ENCODE peak calls at places on chromosomes 6 and 20, in four cellular contexts. V is A549, D is HL-60, S is K562. I is an unnamed sample.

GRCh38 chr6:158654498-158654897 is 4.6 kb downstream of the SYTL3 start:
- DNase-seq in V (no peak), D (peak; percentile 66), S (no peak), I (no peak)

GRCh38 chr6:126890055-126890454 is 228.4 kb upstream of the RSPO3 start:
- DNase-seq in D (no peak), V (no peak), S (peak; percentile 10), I (no peak)

GRCh38 chr20:31715766-31716165 is 6.9 kb downstream of the BCL2L1 start:
- DNase-seq in V (no peak), S (no peak), D (no peak), I (no peak)

GRCh38 chr6:74368746-74369145 is 672.7 kb downstream of the CD109 start:
- DNase-seq in S (no peak), D (no peak), V (no peak), I (no peak)

GRCh38 chr6:63477422-63478040 is 94.7 kb upstream of the LOC128125822 start:
- DNase-seq in S (no peak), D (no peak), V (peak; percentile 53), I (no peak)

GRCh38 chr20:52972965-52973819 is 1.0 kb downstream of the TSHZ2 start:
- DNase-seq in V (no peak), D (no peak), S (no peak), I (peak; percentile 73)

GRCh38 chr6:74964871-74965441 is 240.9 kb downstream of the COL12A1 start:
- DNase-seq in V (no peak), S (no peak), D (no peak), I (peak; percentile 16)

GRCh38 chr6:33628401-33628964 is 7.4 kb downstream of the ITPR3 start:
- DNase-seq in V (no peak), D (no peak), S (no peak), I (no peak)

GRCh38 chr6:90179190-90180169 is 117.2 kb downstream of the BACH2 start:
- DNase-seq in V (no peak), D (no peak), S (no peak), I (peak; percentile 68)
- TF ChIP-seq CTCF in V (peak; percentile 12), D (no peak), S (peak; percentile 41), I (peak; percentile 47)

DNA sequence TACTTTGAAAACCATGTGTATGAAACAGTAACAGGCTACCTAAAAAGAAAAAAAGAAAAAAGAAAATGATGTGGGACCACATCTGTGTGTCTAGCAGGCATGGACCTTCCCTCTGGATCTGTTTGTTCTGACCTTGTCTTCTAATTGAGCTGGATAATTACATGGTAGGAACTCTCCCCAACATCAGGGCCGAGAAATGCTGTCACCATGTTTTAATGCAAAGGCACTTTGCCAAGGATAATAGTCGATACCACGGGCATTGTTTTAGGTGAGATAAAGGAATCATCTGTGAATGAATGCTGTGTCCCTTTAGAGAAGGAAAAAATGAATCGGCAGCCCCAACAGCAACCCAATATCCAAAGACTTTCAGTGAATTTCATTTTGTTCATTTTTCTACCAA is 149.1 kb downstream of the ZDHHC14 start:
- DNase-seq in V (no peak), D (no peak), S (no peak), I (no peak)
- TF ChIP-seq REST in V (no peak), D (no peak), S (no peak), I (no peak)

DNA sequence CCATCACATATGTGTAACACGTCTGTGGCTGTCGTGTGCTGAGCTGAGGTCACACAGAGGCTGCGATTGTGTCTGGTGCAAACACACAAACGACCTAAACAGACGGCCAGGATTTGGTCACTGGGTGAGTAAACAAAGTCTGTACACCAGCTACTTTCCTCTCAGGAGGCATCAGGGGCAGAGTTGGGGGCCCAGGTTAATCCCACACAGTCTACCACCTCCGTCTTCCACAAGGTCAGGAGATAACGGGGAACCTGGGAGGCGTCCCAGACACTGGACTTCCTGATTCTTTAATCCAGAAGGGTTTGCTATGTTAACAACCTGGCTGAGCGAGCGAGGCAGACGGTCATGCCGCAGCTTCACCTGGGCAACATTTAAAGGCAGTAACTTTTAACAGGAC is 1.5 kb downstream of the DACT2 start:
- DNase-seq in D (no peak), V (no peak), S (no peak), I (no peak)
- H3K4me3 ChIP-seq in D (no peak overlapping the region), V (no peak overlapping the region), S (no peak overlapping the region), I (peak overlapping the region; percentile 68)

DNA sequence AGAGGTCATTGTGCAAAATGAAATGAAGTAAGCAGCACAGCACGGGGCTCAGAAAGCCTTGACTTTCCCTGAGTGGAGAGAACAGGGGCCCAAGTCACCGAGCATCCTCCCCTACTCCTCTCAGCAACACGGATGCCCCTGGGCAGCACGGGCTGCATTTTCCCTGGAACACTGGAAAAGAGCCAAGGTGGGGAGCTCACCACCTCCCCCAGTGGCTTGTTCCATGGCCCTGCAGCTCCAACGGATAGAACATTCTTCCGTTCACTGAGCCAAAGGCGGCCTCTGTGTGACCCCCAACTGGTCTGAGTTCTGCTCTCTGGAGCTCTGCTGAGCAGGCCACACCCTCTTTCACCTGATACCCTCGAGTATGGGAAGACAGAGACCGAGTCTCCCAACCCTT is 20.8 kb upstream of the EMILIN3 start:
- DNase-seq in S (peak; percentile 39), V (no peak), D (no peak), I (peak; percentile 77)
- TF ChIP-seq CTCF in S (no peak), V (no peak), D (no peak), I (peak; percentile 7)

GRCh38 chr20:17768267-17768666 is 68.5 kb downstream of the BANF2 start:
- DNase-seq in S (no peak), D (no peak), V (no peak), I (no peak)
- TF ChIP-seq REST in S (no peak), D (no peak), V (no peak), I (no peak)

DNA sequence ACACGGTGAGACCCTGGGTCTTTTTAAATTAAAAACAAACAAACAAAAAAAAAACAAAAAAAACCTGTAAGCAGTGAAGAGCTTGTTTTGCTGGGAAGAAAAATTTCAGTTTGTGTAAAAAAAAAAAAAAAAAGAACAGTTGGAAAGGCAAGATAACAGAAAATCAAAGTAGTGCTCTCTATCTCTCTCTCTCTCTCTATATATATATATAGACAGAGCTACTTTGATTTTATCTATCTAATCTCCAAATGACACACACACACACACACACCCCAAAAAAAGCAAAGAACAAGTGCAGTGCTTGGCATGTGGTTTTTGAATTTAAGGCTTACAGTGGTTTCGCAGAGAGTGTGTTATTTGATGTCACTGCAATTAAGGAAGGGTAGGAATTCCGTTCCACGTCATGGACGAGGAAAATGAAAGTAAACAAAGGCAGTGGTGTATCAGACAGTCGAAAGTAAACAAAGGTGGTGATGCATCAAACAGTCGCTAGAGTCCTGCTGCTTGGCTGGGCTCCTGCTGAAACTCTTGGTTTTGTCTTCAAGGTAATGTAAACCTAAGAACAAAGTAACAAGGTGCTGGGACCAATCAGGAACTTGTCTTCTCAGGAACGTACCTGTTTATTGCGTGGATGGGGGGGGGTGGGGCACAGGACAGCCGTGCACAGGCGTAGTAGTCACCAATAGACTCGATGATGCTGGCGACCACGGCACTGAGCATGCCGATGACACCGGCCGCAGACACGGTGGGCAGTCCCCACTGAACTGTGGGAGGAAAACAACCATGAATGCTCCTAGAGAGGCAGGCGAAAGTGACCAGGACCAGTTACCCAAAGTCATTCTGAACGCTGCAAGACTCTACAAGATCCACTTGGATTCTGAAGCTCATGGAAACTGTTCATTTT is 131.8 kb downstream of the SLC23A2 start:
- DNase-seq in S (no peak), D (no peak), V (peak; percentile 83), I (peak; percentile 45)
- H3K4me3 ChIP-seq in S (no peak overlapping the region), D (no peak overlapping the region), V (peak overlapping the region; percentile 30), I (no peak overlapping the region)

GRCh38 chr20:42046686-42047085 is 428.5 kb upstream of the CHD6 start:
- DNase-seq in V (no peak), D (no peak), S (no peak), I (no peak)

GRCh38 chr20:42043921-42044320 is 425.7 kb upstream of the CHD6 start:
- DNase-seq in V (no peak), S (no peak), D (no peak), I (no peak)

GRCh38 chr20:42041000-42041565 is 422.9 kb upstream of the CHD6 start:
- DNase-seq in D (no peak), S (peak; percentile 12), V (no peak), I (no peak)
- TF ChIP-seq CTCF in D (no peak), S (peak; percentile 32), V (no peak), I (no peak)

DNA sequence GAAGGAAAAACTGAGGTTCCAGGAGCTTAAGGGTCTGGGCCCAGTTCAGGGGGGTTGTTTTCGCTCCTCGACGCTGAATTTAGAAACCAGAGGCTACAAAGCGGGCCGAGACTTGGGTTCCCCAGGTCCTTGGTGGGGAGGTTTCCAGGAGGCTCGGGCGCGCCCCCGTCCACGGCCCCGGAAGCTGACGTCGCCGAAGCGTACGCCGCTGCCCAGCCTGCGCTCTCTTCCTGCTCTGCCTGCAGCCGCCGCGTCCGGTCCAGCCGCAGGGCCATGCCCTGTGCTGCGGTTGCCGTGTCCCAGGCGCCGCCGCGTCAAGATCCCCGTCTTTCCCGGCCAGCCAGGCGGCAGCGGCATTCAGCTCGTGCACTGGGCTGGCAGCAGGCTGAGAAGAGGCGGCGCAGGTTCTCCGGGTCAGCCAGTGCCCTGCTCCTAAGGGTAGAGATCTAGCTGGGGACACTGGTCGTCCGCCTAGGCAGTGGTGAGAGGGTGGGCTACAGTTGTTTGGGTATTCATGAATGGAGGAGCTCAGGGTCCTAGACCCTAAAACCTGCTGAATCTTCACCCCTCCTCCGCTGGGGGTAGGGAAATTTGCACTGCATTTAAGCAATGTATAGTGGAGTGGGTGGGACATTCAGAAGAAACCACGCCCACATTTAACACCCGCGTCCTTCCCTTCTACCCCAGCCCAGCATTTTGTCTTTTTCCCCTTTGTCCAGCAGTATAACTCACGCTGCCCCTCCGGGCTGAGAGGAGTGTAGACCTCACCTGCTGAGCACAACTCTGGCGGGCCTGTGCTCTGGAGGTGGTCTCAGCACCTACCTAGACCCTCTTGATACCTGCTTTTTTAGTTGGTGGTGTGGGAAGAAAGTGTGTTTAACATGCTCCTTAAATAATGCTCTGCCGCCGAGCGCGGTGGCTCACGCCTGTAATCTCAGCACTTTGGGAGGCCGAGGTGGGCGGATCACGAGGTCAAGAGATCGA is 1.1 kb upstream of the TRIM26 start:
- DNase-seq in D (peak; percentile 72), S (peak; percentile 23), V (peak; percentile 73), I (peak; percentile 77)
- TF ChIP-seq REST in D (no peak), S (no peak), V (no peak), I (no peak)

GRCh38 chr20:50348118-50348517 is 157.5 kb downstream of the CEBPB start:
- DNase-seq in D (peak; percentile 92), S (no peak), V (no peak), I (peak; percentile 26)

GRCh38 chr20:50346372-50347347 is 156.0 kb downstream of the CEBPB start:
- DNase-seq in S (no peak), V (peak; percentile 55), D (peak; percentile 77), I (no peak)

GRCh38 chr20:50350510-50351249 is 159.5 kb upstream of the PTPN1 start:
- DNase-seq in V (no peak), S (peak; percentile 36), D (peak; percentile 52), I (no peak)

GRCh38 chr20:50345712-50346371 is 155.2 kb downstream of the CEBPB start:
- DNase-seq in V (no peak), S (no peak), D (no peak), I (no peak)

GRCh38 chr20:50347568-50347981 is 156.9 kb downstream of the CEBPB start:
- DNase-seq in D (peak; percentile 51), S (no peak), V (no peak), I (no peak)
- H3K4me3 ChIP-seq in D (no peak overlapping the region), S (no peak overlapping the region), V (no peak overlapping the region), I (no peak overlapping the region)